ENCODE peak calls at places on chromosomes 4 and X, in ten cellular contexts. S is stimulated activated CD4-positive, alpha-beta T cell treated with anti-CD3 and anti-CD28 coated beads, Interleukin-1b, Interleukin-23, amount 100 ng/mL, for 1 hour; P is CD8-positive, alpha-beta T cell; M is AG08395; U is erythroblast; W is NCI-H2081; K is CD8-positive, alpha-beta memory T cell; A is RPMI7951; G is ACHN; X is prostate gland. J is an unnamed sample.

GRCh38 chr4:157115613-157116340 is 39.8 kb downstream of the GLRB start:
- DNase-seq in K (no peak), W (no peak), U (no peak), X (no peak), P (no peak), A (peak), G (peak), S (no peak), M (peak), J (no peak)

GRCh38 chrX:39427492-39428289 is 626.4 kb downstream of the MID1IP1 start:
- DNase-seq in U (no peak), S (no peak), A (peak), M (peak), W (no peak), K (no peak), X (no peak), P (no peak), G (no peak), J (no peak)

GRCh38 chr4:160202802-160203201 is 1099.9 kb downstream of the RAPGEF2 start:
- DNase-seq in M (no peak), S (no peak), W (no peak), A (no peak), X (no peak), P (no peak), G (no peak), K (no peak), U (no peak), J (no peak)

GRCh38 chr4:19214591-19214990 is 1037.1 kb upstream of the SLIT2 start:
- DNase-seq in X (no peak), S (no peak), G (no peak), M (no peak), P (no peak), U (no peak), K (no peak), A (no peak), W (no peak), J (no peak)

GRCh38 chr4:89158884-89159503 is 47.7 kb downstream of the TIGD2 start:
- DNase-seq in X (no peak), U (peak), W (peak), G (peak), A (peak), M (peak), P (no peak), K (peak), S (no peak), J (no peak)

GRCh38 chrX:56281789-56282188 is 49.6 kb downstream of the KLF8 start:
- DNase-seq in G (peak), A (peak), K (peak), S (no peak), P (no peak), U (peak), X (no peak), W (no peak), M (no peak), J (no peak)

GRCh38 chr4:1578301-1578781 is 105.8 kb downstream of the FAM53A start:
- DNase-seq in M (no peak), P (no peak), X (no peak), S (no peak), K (no peak), A (no peak), W (no peak), G (no peak), U (peak), J (no peak)

GRCh38 chr4:153764611-153765368 is 5.0 kb upstream of the RNF175 start:
- DNase-seq in A (no peak), P (no peak), K (no peak), W (no peak), G (no peak), M (no peak), S (no peak), X (no peak), U (no peak), J (no peak)

GRCh38 chr4:56742080-56742871 is 61.2 kb upstream of the HOPX start:
- DNase-seq in M (peak), S (no peak), X (no peak), G (no peak), U (no peak), A (no peak), K (no peak), P (no peak), W (no peak), J (no peak)

GRCh38 chr4:72312032-72312650 is 256.9 kb downstream of the ADAMTS3 start:
- DNase-seq in A (peak), P (no peak), S (no peak), M (peak), U (no peak), X (peak), K (no peak), G (peak), W (no peak), J (no peak)

GRCh38 chrX:148380107-148380506 is 120.3 kb upstream of the AFF2 start:
- DNase-seq in P (no peak), W (no peak), S (no peak), K (no peak), X (no peak), U (no peak), A (no peak), G (no peak), M (no peak), J (no peak)

GRCh38 chr4:173446416-173446815 is 47.5 kb upstream of the SCRG1 start:
- DNase-seq in P (no peak), M (no peak), G (no peak), A (no peak), K (no peak), W (no peak), S (no peak), X (no peak), U (no peak), J (no peak)

GRCh38 chr4:77001907-77002306 is 52.4 kb downstream of the SEPTIN11 start:
- DNase-seq in U (no peak), P (no peak), W (no peak), S (no peak), X (no peak), A (peak), K (no peak), G (peak), M (no peak), J (no peak)

GRCh38 chr4:153822316-153822715 is 33.4 kb upstream of the SFRP2 start:
- DNase-seq in M (peak), X (no peak), P (no peak), U (no peak), K (no peak), G (no peak), W (no peak), A (no peak), S (no peak), J (no peak)

GRCh38 chr4:76950052-76950845 is 697 bp downstream of the SEPTIN11 start:
- DNase-seq in K (peak), X (peak), G (peak), W (no peak), S (peak), U (peak), A (peak), P (peak), M (no peak), J (no peak)

GRCh38 chrX:134174859-134175258 is 62.1 kb upstream of the CCDC160 start:
- DNase-seq in G (no peak), W (no peak), S (no peak), U (no peak), M (no peak), A (no peak), P (no peak), K (no peak), X (no peak), J (no peak)

GRCh38 chrX:68820476-68821110 is 8.2 kb upstream of the EFNB1 start:
- DNase-seq in A (no peak), P (no peak), S (no peak), K (no peak), X (no peak), G (no peak), M (no peak), U (no peak), W (no peak), J (no peak)

GRCh38 chrX:106933538-106933961 is 13.3 kb downstream of the CLDN2 start:
- DNase-seq in U (no peak), M (no peak), X (no peak), P (no peak), S (no peak), A (peak), K (no peak), W (no peak), G (peak), J (no peak)

GRCh38 chrX:64291106-64291505 is 60.7 kb upstream of the ASB12 start:
- DNase-seq in U (no peak), S (no peak), W (no peak), P (no peak), X (no peak), G (no peak), M (no peak), K (no peak), A (no peak), J (no peak)

GRCh38 chr4:171025323-171025722 is 787.9 kb upstream of the GALNTL6 start:
- DNase-seq in U (no peak), G (no peak), X (no peak), K (no peak), S (no peak), W (no peak), M (no peak), P (no peak), A (no peak), J (no peak)

GRCh38 chrX:40176256-40176978 is 78.7 kb upstream of the BCOR start:
- DNase-seq in P (peak), K (peak), S (peak), A (peak), U (peak), W (peak), G (peak), X (peak), M (peak), J (peak)

GRCh38 chr4:108796173-108796572 is 33.3 kb upstream of the ETNPPL start:
- DNase-seq in P (no peak), U (no peak), S (no peak), K (no peak), A (no peak), G (no peak), W (no peak), M (no peak), X (no peak), J (no peak)

GRCh38 chrX:38117485-38117884 is 103.2 kb downstream of the SRPX start:
- DNase-seq in A (peak), K (no peak), U (no peak), M (no peak), S (no peak), W (peak), X (no peak), G (no peak), P (no peak), J (no peak)

GRCh38 chr4:114857831-114858230 is 255.6 kb downstream of the NDST4 start:
- DNase-seq in W (no peak), K (no peak), U (no peak), S (no peak), M (no peak), P (no peak), G (no peak), A (no peak), X (no peak), J (no peak)

GRCh38 chr4:75724867-75725724 is 719 bp downstream of the USO1 start:
- DNase-seq in U (peak), K (peak), P (peak), W (no peak), M (peak), X (peak), A (peak), S (peak), G (peak), J (peak)

GRCh38 chrX:109660756-109661155 is 35.8 kb upstream of the KCNE5 start:
- DNase-seq in M (no peak), G (no peak), P (no peak), A (no peak), X (no peak), W (no peak), S (no peak), K (no peak), U (no peak), J (no peak)

GRCh38 chrX:149497626-149498025 is 7.5 kb downstream of the IDS start:
- DNase-seq in A (peak), U (no peak), S (no peak), K (no peak), X (no peak), P (no peak), G (peak), W (no peak), M (peak), J (no peak)

GRCh38 chr4:73693816-73694215 is 46.6 kb upstream of the CXCL8 start:
- DNase-seq in U (no peak), G (no peak), S (no peak), K (no peak), A (no peak), W (no peak), M (no peak), X (no peak), P (no peak), J (no peak)

GRCh38 chr4:33037464-33037863 is 2317.3 kb downstream of the PCDH7 start:
- DNase-seq in X (no peak), W (no peak), S (no peak), A (no peak), K (no peak), U (no peak), M (no peak), G (no peak), P (no peak), J (no peak)

GRCh38 chrX:39854772-39855747 is 242.7 kb downstream of the BCOR start:
- DNase-seq in W (no peak), P (peak), A (no peak), U (no peak), K (peak), G (no peak), S (peak), M (no peak), X (no peak), J (peak)

GRCh38 chrX:77446029-77446585 is 1.1 kb upstream of the FGF16 start:
- DNase-seq in K (no peak), P (no peak), U (peak), G (no peak), M (no peak), S (no peak), X (no peak), W (no peak), A (no peak), J (no peak)

GRCh38 chrX:133868687-133869086 is 116.7 kb downstream of the GPC3 start:
- DNase-seq in S (no peak), U (no peak), W (no peak), A (no peak), G (no peak), X (no peak), P (no peak), K (no peak), M (no peak), J (no peak)

GRCh38 chr4:140799686-140800225 is 43.6 kb upstream of the TBC1D9 start:
- DNase-seq in U (no peak), W (no peak), A (no peak), X (no peak), S (no peak), G (no peak), P (no peak), K (no peak), M (no peak), J (no peak)

GRCh38 chrX:94914235-94914634 is 1240.2 kb downstream of the FAM133A start:
- DNase-seq in X (no peak), W (no peak), G (no peak), S (no peak), P (no peak), U (no peak), K (no peak), A (no peak), M (no peak), J (no peak)

GRCh38 chr4:108191269-108191914 is 22.7 kb upstream of the LEF1 start:
- DNase-seq in X (no peak), G (no peak), K (no peak), U (no peak), A (no peak), M (no peak), S (no peak), W (no peak), P (no peak), J (no peak)